ENCODE peak calls at places on chromosomes 7 and 10, in five cellular contexts. A, J, F, Y and L are unnamed samples.
A peak's percentile ranks its signal among the peaks of the same experiment; 100 is the strongest.

GRCh38 chr7:75924884-75925283 is 9.9 kb downstream of the POR start:
- DNase-seq in Y (no peak), J (no peak), F (no peak), A (no peak), L (no peak)

GRCh38 chr10:61342817-61343572 is 110.2 kb downstream of the TMEM26 start:
- DNase-seq in A (no peak), Y (no peak), F (no peak), J (no peak), L (no peak)

GRCh38 chr7:96250776-96251361 is 71.0 kb downstream of the SLC25A13 start:
- DNase-seq in F (no peak), A (no peak), Y (no peak), J (no peak), L (no peak)

GRCh38 chr10:26737730-26738129 is 40.2 kb downstream of the PDSS1 start:
- DNase-seq in Y (peak; percentile 23), F (no peak), A (no peak), J (peak; percentile 45), L (no peak)

GRCh38 chr10:59337254-59337653 is 25.1 kb downstream of the FAM13C start:
- DNase-seq in F (no peak), Y (no peak), A (no peak), J (peak; percentile 37), L (no peak)

GRCh38 chr7:10860516-10860915 is 113.2 kb upstream of the PHF14 start:
- DNase-seq in A (no peak), F (no peak), Y (no peak), J (no peak), L (no peak)

GRCh38 chr10:33800545-33800944 is 466.1 kb upstream of the NRP1 start:
- DNase-seq in F (no peak), J (no peak), A (no peak), Y (no peak), L (no peak)

GRCh38 chr7:114312649-114313048 is 102.0 kb upstream of the FOXP2 start:
- DNase-seq in Y (no peak), J (no peak), F (no peak), A (no peak), L (no peak)

GRCh38 chr10:101291254-101292193 is 62.3 kb upstream of the LBX1 start:
- DNase-seq in Y (no peak), A (no peak), J (peak; percentile 32), F (peak; percentile 26), L (no peak)

GRCh38 chr7:6546852-6547251 is 4.4 kb downstream of the GRID2IP start:
- DNase-seq in A (no peak), J (no peak), Y (no peak), F (no peak), L (no peak)

DNA sequence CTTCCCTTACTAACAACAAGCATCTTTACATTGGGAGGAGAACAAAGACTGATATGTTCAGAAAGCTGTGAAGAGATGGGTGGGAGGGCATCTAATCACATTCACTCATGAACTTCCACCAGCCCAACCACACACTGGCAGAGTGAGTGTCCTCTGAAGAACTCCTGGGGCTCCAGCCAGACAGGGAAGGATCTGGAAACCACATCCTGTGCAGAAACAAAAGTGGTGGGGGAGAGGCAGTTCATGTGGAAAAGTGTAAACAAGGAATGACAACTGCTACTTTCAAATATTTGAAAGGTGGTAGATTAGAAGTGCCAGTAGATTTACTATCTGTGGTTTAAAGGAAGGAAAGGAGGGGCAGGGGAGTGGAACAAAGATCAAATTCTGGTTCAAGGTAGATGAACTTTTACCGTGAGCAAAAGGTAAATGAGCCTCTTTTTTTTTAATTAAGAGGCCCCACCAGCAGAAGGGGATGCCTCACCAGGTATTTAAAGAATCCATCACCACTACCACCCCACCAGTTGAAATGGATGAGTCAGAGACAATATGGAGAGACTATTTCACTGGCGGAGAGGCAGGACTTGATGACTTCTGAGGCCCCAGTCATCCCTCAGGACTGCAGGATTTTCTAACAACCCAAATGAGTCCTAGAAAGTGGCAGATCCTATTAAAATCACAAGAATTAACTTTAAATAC is 34.5 kb downstream of the GOT1 start:
- DNase-seq in J (no peak), A (no peak), Y (no peak), F (no peak), L (no peak)
- H3K27ac ChIP-seq in J (no peak overlapping the region), A (no peak overlapping the region), Y (no peak overlapping the region), F (no peak overlapping the region), L (no peak overlapping the region)

GRCh38 chr10:76497671-76498070 is 1066.2 kb downstream of the LRMDA start:
- DNase-seq in Y (no peak), A (no peak), F (no peak), J (no peak), L (no peak)

GRCh38 chr10:76491216-76491615 is 1059.8 kb downstream of the LRMDA start:
- DNase-seq in Y (no peak), J (no peak), F (no peak), A (no peak), L (no peak)

GRCh38 chr10:76492026-76492425 is 1060.6 kb downstream of the LRMDA start:
- DNase-seq in F (no peak), Y (no peak), J (no peak), A (no peak), L (no peak)

GRCh38 chr10:76488602-76489001 is 1057.2 kb downstream of the LRMDA start:
- DNase-seq in A (no peak), J (no peak), F (no peak), Y (no peak), L (no peak)

DNA sequence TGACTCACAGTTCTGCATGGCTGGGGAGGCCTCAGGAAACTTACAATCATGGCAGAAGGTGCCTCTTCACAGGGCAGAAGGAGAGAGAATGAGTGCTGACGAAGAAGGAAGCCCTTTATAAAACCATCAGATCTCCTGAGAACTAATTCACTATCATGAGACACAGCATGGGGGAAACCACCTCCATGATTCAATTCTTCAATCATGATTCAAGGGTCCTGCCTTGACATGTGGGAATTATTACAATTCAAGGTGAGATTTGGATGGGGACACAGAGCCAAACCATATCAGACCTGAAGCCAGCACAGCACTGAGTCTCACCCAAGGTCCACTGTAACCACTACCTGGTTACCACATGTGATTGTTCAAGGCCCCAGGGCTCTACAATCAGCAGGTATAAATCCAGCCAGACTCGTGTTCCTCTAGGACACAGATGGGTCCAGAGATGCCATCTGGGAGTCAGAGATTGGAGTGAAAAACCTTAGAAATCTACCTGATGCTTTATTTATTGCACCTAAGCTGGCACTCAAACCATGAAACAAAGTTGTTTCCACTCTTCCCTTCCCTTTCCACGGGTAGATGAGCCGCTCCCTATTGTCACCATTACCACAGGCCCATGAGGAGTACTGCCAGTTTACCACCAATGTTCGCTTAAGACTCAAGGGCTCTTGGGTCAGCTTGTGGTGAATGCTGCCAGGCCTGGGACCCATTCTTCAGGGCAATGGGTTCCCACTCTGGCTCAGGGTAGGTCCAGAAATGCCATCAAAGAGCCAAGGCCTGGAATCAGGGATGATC is 1061.5 kb downstream of the LRMDA start:
- DNase-seq in Y (no peak), J (no peak), F (no peak), A (no peak), L (no peak)
- H3K27ac ChIP-seq in Y (no peak overlapping the region), J (peak overlapping the region; percentile 41), F (no peak overlapping the region), A (no peak overlapping the region), L (no peak overlapping the region)

DNA sequence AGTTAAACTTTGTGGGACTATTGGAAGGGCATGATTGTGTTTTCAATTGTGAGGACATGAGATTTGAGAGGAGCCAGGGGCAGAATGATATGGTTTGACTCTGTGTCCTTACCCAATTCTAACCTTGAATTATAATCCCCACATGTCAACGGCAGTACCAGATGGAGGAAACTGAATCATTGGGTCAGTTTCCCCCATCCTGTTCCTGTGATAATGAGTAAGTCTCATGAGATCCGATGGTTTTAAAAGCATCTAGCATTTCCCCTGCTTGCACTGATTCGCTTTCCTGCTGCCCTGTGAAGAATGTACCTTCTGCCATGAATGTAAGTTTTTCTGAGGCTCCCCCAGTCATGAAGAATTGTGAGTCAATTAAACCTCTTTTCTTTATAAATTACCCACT is 1367.1 kb downstream of the XPNPEP1 start:
- DNase-seq in F (no peak), A (no peak), Y (no peak), J (no peak), L (no peak)
- H3K27ac ChIP-seq in F (no peak overlapping the region), A (no peak overlapping the region), Y (no peak overlapping the region), J (no peak overlapping the region), L (no peak overlapping the region)

GRCh38 chr10:15163261-15163864 is 5.1 kb downstream of the NMT2 start:
- DNase-seq in Y (no peak), J (no peak), A (no peak), F (no peak), L (no peak)
- H3K27ac ChIP-seq in Y (no peak overlapping the region), J (no peak overlapping the region), A (no peak overlapping the region), F (no peak overlapping the region), L (no peak overlapping the region)

GRCh38 chr10:73117976-73118743 is 7.9 kb downstream of the NUDT13 start:
- DNase-seq in Y (no peak), F (no peak), J (no peak), A (no peak), L (no peak)
- H3K27ac ChIP-seq in Y (no peak overlapping the region), F (no peak overlapping the region), J (peak overlapping the region; percentile 33), A (no peak overlapping the region), L (no peak overlapping the region)

DNA sequence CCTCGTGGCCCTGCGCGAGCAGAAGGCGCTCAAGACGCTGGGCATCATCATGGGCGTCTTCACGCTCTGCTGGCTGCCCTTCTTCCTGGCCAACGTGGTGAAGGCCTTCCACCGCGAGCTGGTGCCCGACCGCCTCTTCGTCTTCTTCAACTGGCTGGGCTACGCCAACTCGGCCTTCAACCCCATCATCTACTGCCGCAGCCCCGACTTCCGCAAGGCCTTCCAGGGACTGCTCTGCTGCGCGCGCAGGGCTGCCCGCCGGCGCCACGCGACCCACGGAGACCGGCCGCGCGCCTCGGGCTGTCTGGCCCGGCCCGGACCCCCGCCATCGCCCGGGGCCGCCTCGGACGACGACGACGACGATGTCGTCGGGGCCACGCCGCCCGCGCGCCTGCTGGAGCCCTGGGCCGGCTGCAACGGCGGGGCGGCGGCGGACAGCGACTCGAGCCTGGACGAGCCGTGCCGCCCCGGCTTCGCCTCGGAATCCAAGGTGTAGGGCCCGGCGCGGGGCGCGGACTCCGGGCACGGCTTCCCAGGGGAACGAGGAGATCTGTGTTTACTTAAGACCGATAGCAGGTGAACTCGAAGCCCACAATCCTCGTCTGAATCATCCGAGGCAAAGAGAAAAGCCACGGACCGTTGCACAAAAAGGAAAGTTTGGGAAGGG is 1.5 kb downstream of the ADRB1 start:
- DNase-seq in Y (no peak), F (no peak), A (no peak), J (no peak), L (no peak)
- H3K27ac ChIP-seq in Y (no peak overlapping the region), F (no peak overlapping the region), A (no peak overlapping the region), J (no peak overlapping the region), L (peak overlapping the region; percentile 89)

DNA sequence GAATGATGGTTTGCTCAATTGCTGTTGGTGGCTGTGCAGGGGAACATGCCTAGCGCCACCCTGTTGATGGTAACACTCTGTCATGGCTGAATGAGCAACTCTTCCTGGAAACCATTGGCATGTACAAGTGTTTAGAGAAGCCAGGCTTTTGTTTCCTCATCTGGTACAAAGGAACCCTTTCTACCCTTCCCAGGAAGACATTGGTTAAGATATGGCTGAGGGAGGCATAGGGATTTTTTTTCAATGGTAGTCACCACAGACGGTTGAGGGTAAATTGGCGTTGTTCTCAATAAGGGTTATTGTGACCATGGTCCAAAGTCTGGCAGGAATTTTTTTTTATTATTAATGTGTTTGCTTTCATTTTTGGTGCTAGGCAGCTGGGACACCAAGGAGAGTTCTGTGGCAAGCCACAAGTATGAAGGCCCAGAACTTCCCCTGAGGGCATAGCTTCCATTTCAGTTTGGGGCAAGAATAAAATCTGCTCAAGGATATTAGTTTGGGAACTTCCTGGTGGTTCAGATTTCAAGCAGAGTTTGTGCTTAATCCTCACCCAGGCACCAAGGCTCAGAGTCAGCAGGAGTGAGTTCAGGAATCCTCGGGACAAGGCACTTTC is at the start of gene PLEKHS1:
- DNase-seq in A (no peak), Y (no peak), F (no peak), J (no peak), L (no peak)
- H3K27ac ChIP-seq in A (no peak within 1 kb of the TSS), Y (no peak within 1 kb of the TSS), F (no peak within 1 kb of the TSS), J (no peak within 1 kb of the TSS), L (no peak within 1 kb of the TSS)

GRCh38 chr10:78375854-78376785 is 342.5 kb downstream of the RPS24 start:
- DNase-seq in F (no peak), A (no peak), Y (no peak), J (no peak), L (no peak)
- H3K27ac ChIP-seq in F (no peak overlapping the region), A (no peak overlapping the region), Y (no peak overlapping the region), J (no peak overlapping the region), L (no peak overlapping the region)